ENCODE peak calls at places on chromosomes 11 and 22, in four cellular contexts. Z is GM12891, S is HL-60, D is GM12878. I is an unnamed sample.

GRCh38 chr11:133821776-133822175 is 23.5 kb downstream of the SPATA19 start:
- DNase-seq in Z (peak), D (no peak), S (peak), I (peak)

GRCh38 chr22:23215294-23216204 is 35.2 kb downstream of the BCR start:
- DNase-seq in D (no peak), Z (no peak), S (no peak), I (peak)

GRCh38 chr11:8192016-8192895 is 23.4 kb upstream of the RIC3 start:
- DNase-seq in S (peak), D (no peak), Z (peak), I (peak)

GRCh38 chr22:23834406-23834805 is 4.4 kb downstream of the DERL3 start:
- DNase-seq in D (no peak), Z (no peak), S (no peak), I (no peak)

GRCh38 chr11:98711011-98711410 is 309.7 kb upstream of the CNTN5 start:
- DNase-seq in S (no peak), D (no peak), Z (no peak), I (no peak)

GRCh38 chr11:134164490-134165370 is 59.0 kb downstream of the NCAPD3 start:
- DNase-seq in S (no peak), Z (no peak), D (no peak), I (no peak)

GRCh38 chr22:23822101-23822671 is 16.6 kb downstream of the DERL3 start:
- DNase-seq in Z (no peak), S (no peak), D (no peak), I (no peak)

GRCh38 chr11:47130541-47130940 is 46.1 kb downstream of the ARFGAP2 start:
- DNase-seq in D (no peak), Z (no peak), S (no peak), I (no peak)

GRCh38 chr11:45872513-45873356 is 12.7 kb upstream of the MAPK8IP1 start:
- DNase-seq in D (no peak), S (no peak), Z (peak), I (peak)

GRCh38 chr11:2750601-2751522 is 51.1 kb upstream of the KCNQ1OT1 start:
- DNase-seq in S (no peak), D (no peak), Z (no peak), I (no peak)

GRCh38 chr11:76237914-76238313 is 31.6 kb upstream of the WNT11 start:
- DNase-seq in Z (no peak), S (peak), D (no peak), I (peak)

GRCh38 chr22:43826142-43827093 is 14.3 kb upstream of the EFCAB6 start:
- DNase-seq in S (no peak), D (no peak), Z (peak), I (no peak)

GRCh38 chr11:44760917-44761545 is 34.3 kb downstream of the TSPAN18 start:
- DNase-seq in S (no peak), D (no peak), Z (no peak), I (peak)

GRCh38 chr11:35318977-35319925 is 100.1 kb downstream of the SLC1A2 start:
- DNase-seq in Z (no peak), S (no peak), D (no peak), I (no peak)

GRCh38 chr11:25615076-25615475 is 716.9 kb upstream of the ANO3 start:
- DNase-seq in D (no peak), Z (no peak), S (no peak), I (no peak)

GRCh38 chr11:102664001-102664752 is 39.0 kb upstream of the MMP20 start:
- DNase-seq in D (no peak), Z (no peak), S (no peak), I (peak)

GRCh38 chr11:128522943-128523518 is 64.3 kb downstream of the ETS1 start:
- DNase-seq in D (no peak), Z (no peak), S (no peak), I (no peak)

GRCh38 chr11:126793596-126793995 is 207.0 kb downstream of the KIRREL3 start:
- DNase-seq in D (no peak), Z (no peak), S (no peak), I (no peak)

GRCh38 chr11:285021-285893 is 3.7 kb upstream of the PGGHG start:
- DNase-seq in S (no peak), Z (peak), D (no peak), I (no peak)

GRCh38 chr11:20933086-20933485 is 263.7 kb downstream of the NELL1 start:
- DNase-seq in S (no peak), D (no peak), Z (no peak), I (no peak)
- TF ChIP-seq SPI1 in S (no peak), D (no peak), Z (no peak), I (no peak)

DNA sequence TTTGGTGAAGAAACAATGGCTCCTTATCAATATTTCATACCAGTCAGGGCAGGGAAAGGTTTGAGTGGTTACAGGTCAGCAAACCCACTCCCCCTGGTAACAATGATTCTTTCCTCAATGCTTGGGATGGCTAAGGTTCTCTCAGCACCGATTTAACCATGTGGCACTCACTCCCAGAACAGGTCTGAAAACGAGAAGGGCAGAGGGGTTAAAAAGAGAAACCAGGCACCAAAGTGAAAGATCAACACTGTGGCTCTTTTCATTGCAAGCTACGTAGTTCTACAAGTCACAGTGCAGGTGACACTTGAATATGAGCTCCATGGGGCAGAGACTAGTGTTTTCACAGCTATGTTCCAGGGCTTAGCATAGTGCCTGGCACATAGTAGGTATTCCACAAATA is 132.4 kb downstream of the PLEKHA7 start:
- DNase-seq in D (no peak), Z (no peak), S (no peak), I (no peak)
- TF ChIP-seq SPI1 in D (no peak), Z (no peak), S (no peak), I (no peak)

GRCh38 chr22:21450858-21451331 is 16.3 kb upstream of the TMEM191C start:
- DNase-seq in Z (no peak), S (no peak), D (no peak), I (no peak)
- TF ChIP-seq SPI1 in Z (no peak), S (no peak), D (no peak), I (no peak)

GRCh38 chr11:67062526-67063373 is 6.1 kb downstream of the RHOD start:
- DNase-seq in Z (no peak), S (no peak), D (no peak), I (no peak)
- TF ChIP-seq SPI1 in Z (no peak), S (no peak), D (no peak), I (no peak)

DNA sequence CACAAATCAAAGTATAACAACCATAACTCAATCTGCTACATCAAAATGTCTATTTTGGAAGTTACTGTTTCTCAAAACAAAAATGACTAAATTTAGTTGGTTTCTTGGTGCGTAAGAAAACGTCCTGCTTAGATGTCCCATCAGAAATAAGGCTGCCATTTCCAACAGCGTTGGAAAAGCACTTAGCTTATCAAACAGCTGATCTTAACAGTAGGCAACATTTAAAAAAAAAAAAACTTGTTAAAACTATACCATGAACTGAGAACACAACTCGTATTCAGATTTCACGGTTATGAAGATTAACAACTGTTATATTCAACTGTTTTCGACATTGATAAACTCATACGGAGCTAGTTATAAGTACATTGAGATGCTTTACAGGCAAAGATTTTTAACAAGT is 2.4 kb downstream of the CEP57 start:
- DNase-seq in D (no peak), Z (no peak), S (no peak), I (no peak)
- TF ChIP-seq SPI1 in D (no peak), Z (no peak), S (no peak), I (no peak)

GRCh38 chr11:72409458-72409857 is 24.9 kb downstream of the CLPB start:
- DNase-seq in Z (no peak), S (no peak), D (no peak), I (no peak)

GRCh38 chr11:72406536-72407507 is 27.5 kb downstream of the CLPB start:
- DNase-seq in S (no peak), Z (no peak), D (no peak), I (no peak)

GRCh38 chr11:72413914-72414628 is 20.3 kb downstream of the CLPB start:
- DNase-seq in Z (peak), D (no peak), S (peak), I (peak)

GRCh38 chr11:72410956-72411355 is 23.4 kb downstream of the CLPB start:
- DNase-seq in S (no peak), Z (no peak), D (no peak), I (no peak)

GRCh38 chr11:72411623-72412532 is 22.5 kb downstream of the CLPB start:
- DNase-seq in Z (peak), S (peak), D (no peak), I (peak)
- TF ChIP-seq SPI1 in Z (no peak), S (no peak), D (no peak), I (no peak)

GRCh38 chr22:18110944-18111758 is 542 bp downstream of the TUBA8 start:
- DNase-seq in Z (no peak), S (no peak), D (no peak), I (no peak)
- TF ChIP-seq SPI1 in Z (peak), S (no peak), D (peak), I (no peak)